ENCODE peak calls at places on chromosomes 12 and 14, in six cellular contexts. V, F, Z, R, U and A are unnamed samples.

GRCh38 chr12:27342551-27342950 is 9.9 kb downstream of the BMAL2 start:
- DNase-seq in F (no peak), R (no peak), U (peak; percentile 34), V (no peak), Z (no peak), A (no peak)

GRCh38 chr12:66920205-66920604 is 241.3 kb upstream of the GRIP1 start:
- DNase-seq in Z (no peak), F (no peak), R (no peak), U (no peak), V (no peak), A (no peak)

GRCh38 chr12:121648458-121649028 is 20.9 kb downstream of the MORN3 start:
- DNase-seq in R (no peak), U (no peak), F (no peak), Z (no peak), V (no peak), A (no peak)

GRCh38 chr12:96502477-96502876 is 13.1 kb downstream of the CFAP54 start:
- DNase-seq in V (no peak), R (no peak), U (no peak), Z (no peak), F (no peak), A (no peak)

GRCh38 chr12:93657076-93657475 is 20.1 kb upstream of the CRADD start:
- DNase-seq in V (peak; percentile 55), U (no peak), R (no peak), Z (no peak), F (no peak), A (no peak)

GRCh38 chr14:60485057-60485599 is 735 bp downstream of the C14orf39 start:
- DNase-seq in Z (no peak), R (no peak), V (no peak), F (no peak), U (no peak), A (no peak)

GRCh38 chr12:28189774-28190320 is 409 bp upstream of the CCDC91 start:
- DNase-seq in U (no peak), F (no peak), R (no peak), V (no peak), Z (no peak), A (no peak)

GRCh38 chr14:100282766-100283419 is 23.4 kb downstream of the SLC25A29 start:
- DNase-seq in R (no peak), U (no peak), F (no peak), Z (no peak), V (no peak), A (no peak)

GRCh38 chr12:20946732-20947131 is 136.2 kb downstream of the SLCO1B3 start:
- DNase-seq in U (peak; percentile 29), V (no peak), Z (peak; percentile 42), R (no peak), F (no peak), A (peak; percentile 28)

GRCh38 chr12:25241171-25242020 is 9.3 kb downstream of the KRAS start:
- DNase-seq in Z (peak; percentile 66), U (peak; percentile 70), R (peak; percentile 69), V (peak; percentile 65), F (no peak), A (peak; percentile 45)

GRCh38 chr12:1310684-1311083 is 283.7 kb downstream of the FBXL14 start:
- DNase-seq in Z (peak; percentile 71), U (no peak), F (no peak), V (no peak), R (no peak), A (no peak)

GRCh38 chr12:57089259-57090245 is 638 bp downstream of the NAB2 start:
- DNase-seq in R (peak; percentile 61), Z (peak; percentile 35), V (peak; percentile 75), F (no peak), U (peak; percentile 55), A (no peak)

GRCh38 chr14:62604524-62604923 is 440.7 kb downstream of the KCNH5 start:
- DNase-seq in F (no peak), V (no peak), U (peak; percentile 3), Z (no peak), R (no peak), A (no peak)

GRCh38 chr14:61514006-61514830 is 181.1 kb upstream of the HIF1A start:
- DNase-seq in F (no peak), R (no peak), U (peak; percentile 67), V (peak; percentile 84), Z (no peak), A (no peak)

GRCh38 chr14:21011136-21011535 is 12.0 kb downstream of the SLC39A2 start:
- DNase-seq in R (no peak), Z (no peak), U (no peak), F (no peak), V (no peak), A (no peak)

GRCh38 chr14:35470775-35471174 is 63.2 kb upstream of the INSM2 start:
- DNase-seq in Z (no peak), F (no peak), R (no peak), U (peak; percentile 36), V (peak; percentile 16), A (no peak)

GRCh38 chr14:22973217-22974032 is 8.9 kb downstream of the AJUBA start:
- DNase-seq in F (no peak), R (peak; percentile 34), V (peak; percentile 79), Z (peak; percentile 65), U (peak; percentile 74), A (peak; percentile 30)

GRCh38 chr14:61889914-61890351 is 127.7 kb downstream of the SNAPC1 start:
- DNase-seq in V (no peak), R (peak; percentile 19), F (no peak), Z (peak; percentile 73), U (no peak), A (peak; percentile 31)

DNA sequence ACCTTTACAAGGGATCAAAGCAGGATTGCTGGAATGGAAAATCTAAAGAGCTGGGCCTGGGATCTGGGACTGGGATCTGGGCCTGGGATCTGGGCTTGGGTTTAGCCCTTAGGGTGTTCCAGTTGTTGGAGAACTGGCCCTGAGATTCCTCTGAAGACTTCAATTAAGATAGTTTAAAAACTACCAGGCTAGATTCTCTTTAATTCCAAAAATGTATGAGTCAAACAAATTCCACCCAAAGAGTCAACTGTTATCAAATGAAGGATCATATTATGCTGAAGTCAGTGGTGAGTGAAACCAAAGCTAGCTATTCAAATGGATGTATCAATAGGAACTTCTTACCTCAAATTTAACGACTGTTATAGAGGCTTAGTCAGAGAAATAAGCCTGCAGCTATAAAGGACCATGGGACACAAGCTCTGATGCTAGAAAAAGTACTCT is 40.5 kb downstream of the LIMA1 start:
- DNase-seq in V (peak; percentile 74), U (peak; percentile 68), R (no peak), Z (no peak), F (peak; percentile 38), A (no peak)
- H3K4me3 ChIP-seq in V (no peak overlapping the region), U (no peak overlapping the region), R (no peak overlapping the region), Z (no peak overlapping the region), F (no peak overlapping the region), A (no peak overlapping the region)

GRCh38 chr12:52139579-52140062 is 52.2 kb downstream of the KRT80 start:
- DNase-seq in Z (peak; percentile 45), U (no peak), F (no peak), R (peak; percentile 16), V (no peak), A (no peak)

GRCh38 chr12:52141306-52141705 is 50.5 kb downstream of the KRT80 start:
- DNase-seq in R (no peak), Z (peak; percentile 25), V (no peak), U (no peak), F (no peak), A (no peak)

GRCh38 chr12:52142431-52142830 is 49.4 kb downstream of the KRT80 start:
- DNase-seq in Z (no peak), F (no peak), R (no peak), U (no peak), V (no peak), A (no peak)

GRCh38 chr12:52139147-52139546 is 52.7 kb downstream of the KRT80 start:
- DNase-seq in Z (no peak), V (no peak), U (no peak), F (no peak), R (no peak), A (no peak)

GRCh38 chr12:52141875-52142274 is 49.9 kb downstream of the KRT80 start:
- DNase-seq in U (no peak), F (no peak), Z (no peak), V (no peak), R (no peak), A (no peak)
- H3K4me3 ChIP-seq in U (no peak overlapping the region), F (no peak overlapping the region), Z (no peak overlapping the region), V (no peak overlapping the region), R (no peak overlapping the region), A (no peak overlapping the region)

GRCh38 chr12:131380961-131381705 is 329.8 kb upstream of the SFSWAP start:
- DNase-seq in Z (no peak), R (no peak), F (no peak), V (no peak), U (no peak), A (no peak)
- H3K4me3 ChIP-seq in Z (no peak overlapping the region), R (no peak overlapping the region), F (no peak overlapping the region), V (no peak overlapping the region), U (no peak overlapping the region), A (no peak overlapping the region)

GRCh38 chr14:49853572-49854375 is 1.2 kb upstream of the NEMF start:
- DNase-seq in R (peak; percentile 69), U (peak; percentile 86), F (peak; percentile 46), Z (peak; percentile 48), V (peak; percentile 87), A (no peak)

GRCh38 chr14:49861581-49861922 is 9.0 kb upstream of the NEMF start:
- DNase-seq in R (no peak), U (peak; percentile 90), F (peak; percentile 55), V (peak; percentile 91), Z (peak; percentile 83), A (peak; percentile 78)

GRCh38 chr14:49858383-49858782 is 5.8 kb upstream of the NEMF start:
- DNase-seq in R (no peak), U (no peak), F (no peak), Z (peak; percentile 54), V (no peak), A (no peak)

GRCh38 chr14:49860988-49861387 is 8.4 kb upstream of the NEMF start:
- DNase-seq in F (no peak), R (no peak), U (no peak), Z (no peak), V (no peak), A (no peak)

GRCh38 chr14:49857427-49858003 is 4.9 kb upstream of the NEMF start:
- DNase-seq in U (no peak), R (no peak), V (no peak), Z (peak; percentile 75), F (no peak), A (no peak)
- H3K4me3 ChIP-seq in U (no peak overlapping the region), R (no peak overlapping the region), V (no peak overlapping the region), Z (no peak overlapping the region), F (no peak overlapping the region), A (no peak overlapping the region)

GRCh38 chr12:107818984-107819383 is 44.5 kb downstream of the ASCL4 start:
- DNase-seq in F (peak; percentile 57), U (peak; percentile 13), V (peak; percentile 31), R (no peak), Z (no peak), A (no peak)

GRCh38 chr12:107822356-107822755 is 47.9 kb downstream of the ASCL4 start:
- DNase-seq in U (no peak), R (no peak), V (no peak), Z (no peak), F (no peak), A (no peak)

DNA sequence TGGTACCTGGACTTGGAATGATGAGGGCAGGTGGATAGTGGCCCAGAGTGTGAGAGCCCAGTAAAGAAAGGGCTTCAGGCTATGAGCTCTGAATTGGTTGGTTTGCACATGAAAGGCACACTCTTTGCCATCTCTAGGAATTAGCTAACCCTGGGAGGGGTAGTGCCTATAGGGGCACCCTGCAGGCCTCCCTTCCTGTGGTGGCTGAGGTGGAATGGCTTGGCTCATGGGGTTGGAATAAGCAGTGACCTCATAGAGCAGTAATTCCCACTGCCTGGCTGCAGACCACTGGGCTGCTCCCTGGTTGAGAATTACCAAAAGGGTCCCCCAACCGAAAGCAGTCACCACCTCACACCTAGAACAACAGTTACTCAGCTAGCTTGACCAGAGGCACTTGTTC is 42.7 kb downstream of the ASCL4 start:
- DNase-seq in U (no peak), V (no peak), F (no peak), R (no peak), Z (no peak), A (no peak)
- H3K4me3 ChIP-seq in U (no peak overlapping the region), V (no peak overlapping the region), F (no peak overlapping the region), R (no peak overlapping the region), Z (no peak overlapping the region), A (no peak overlapping the region)